ENCODE peak calls at places on chromosome 13, in five cellular contexts. One of them, this sample, is unnamed.

GRCh38 chr13:114096811-114097503 is 35.5 kb downstream of the RASA3 start:
- DNase-seq in MCF 10A: no peak
- DNase-seq in HCEC 1CT: no peak
- DNase-seq in C1 segment of cervical spinal cord: no peak
- DNase-seq in HEK293T: no peak
- DNase-seq in this sample: no peak

GRCh38 chr13:88339271-88339741 is 668.1 kb downstream of the SLITRK5 start:
- DNase-seq in MCF 10A: no peak
- DNase-seq in HCEC 1CT: no peak
- DNase-seq in C1 segment of cervical spinal cord: no peak
- DNase-seq in HEK293T: no peak
- DNase-seq in this sample: no peak

GRCh38 chr13:44244288-44244687 is 129.3 kb upstream of the SERP2 start:
- DNase-seq in MCF 10A: peak; percentile 88
- DNase-seq in HCEC 1CT: no peak
- DNase-seq in C1 segment of cervical spinal cord: no peak
- DNase-seq in HEK293T: no peak
- DNase-seq in this sample: no peak

GRCh38 chr13:43551897-43552456 is 234.8 kb downstream of the ENOX1 start:
- DNase-seq in MCF 10A: no peak
- DNase-seq in HCEC 1CT: no peak
- DNase-seq in C1 segment of cervical spinal cord: no peak
- DNase-seq in HEK293T: no peak
- DNase-seq in this sample: no peak

GRCh38 chr13:72246396-72246795 is 379.4 kb upstream of the DACH1 start:
- DNase-seq in MCF 10A: peak; percentile 3
- DNase-seq in HCEC 1CT: no peak
- DNase-seq in C1 segment of cervical spinal cord: no peak
- DNase-seq in HEK293T: no peak
- DNase-seq in this sample: no peak

GRCh38 chr13:47829684-47830083 is 171.4 kb downstream of the SUCLA2 start:
- DNase-seq in MCF 10A: no peak
- DNase-seq in HCEC 1CT: peak; percentile 39
- DNase-seq in C1 segment of cervical spinal cord: no peak
- DNase-seq in HEK293T: no peak
- DNase-seq in this sample: no peak

GRCh38 chr13:103289661-103290060 is 223.4 kb upstream of the SLC10A2 start:
- DNase-seq in MCF 10A: no peak
- DNase-seq in HCEC 1CT: no peak
- DNase-seq in C1 segment of cervical spinal cord: no peak
- DNase-seq in HEK293T: no peak
- DNase-seq in this sample: no peak

GRCh38 chr13:74246398-74246975 is 112.3 kb upstream of the KLF12 start:
- DNase-seq in MCF 10A: no peak
- DNase-seq in HCEC 1CT: no peak
- DNase-seq in C1 segment of cervical spinal cord: no peak
- DNase-seq in HEK293T: no peak
- DNase-seq in this sample: no peak

GRCh38 chr13:102311901-102312300 is 89.9 kb downstream of the FGF14 start:
- DNase-seq in MCF 10A: no peak
- DNase-seq in HCEC 1CT: no peak
- DNase-seq in C1 segment of cervical spinal cord: no peak
- DNase-seq in HEK293T: no peak
- DNase-seq in this sample: no peak

GRCh38 chr13:80274643-80275042 is 66.3 kb downstream of the SPRY2 start:
- DNase-seq in MCF 10A: no peak
- DNase-seq in HCEC 1CT: no peak
- DNase-seq in C1 segment of cervical spinal cord: no peak
- DNase-seq in HEK293T: no peak
- DNase-seq in this sample: no peak

GRCh38 chr13:23323946-23324709 is 109.4 kb downstream of the SACS start:
- DNase-seq in MCF 10A: no peak
- DNase-seq in HCEC 1CT: no peak
- DNase-seq in C1 segment of cervical spinal cord: no peak
- DNase-seq in HEK293T: no peak
- DNase-seq in this sample: no peak

GRCh38 chr13:46386426-46386995 is 541 bp downstream of the RUBCNL start:
- DNase-seq in MCF 10A: no peak
- DNase-seq in HCEC 1CT: no peak
- DNase-seq in C1 segment of cervical spinal cord: no peak
- DNase-seq in HEK293T: peak; percentile 18
- DNase-seq in this sample: no peak

This sample was measured in T-helper 22 cell.